ENCODE peak calls at places on chromosomes 12 and 14, in eight cellular contexts. S, R, Z, C, X, P, U and J are unnamed samples. For H3K4me1 and H3K36me3, the result is how much of the 10 kb centered on the place peaks cover.

GRCh38 chr12:15767301-15767700 is 21.9 kb downstream of the EPS8 start:
- DNase-seq in S (no peak), R (no peak), Z (no peak), C (no peak), X (no peak), P (no peak), U (no peak), J (no peak)

GRCh38 chr12:50355365-50355764 is 41.0 kb downstream of the FAM186A start:
- DNase-seq in S (no peak), R (no peak), Z (no peak), C (no peak), X (no peak), P (no peak), U (no peak), J (no peak)

GRCh38 chr12:78062781-78063180 is 232.1 kb downstream of the NAV3 start:
- DNase-seq in S (no peak), R (peak), Z (no peak), C (peak), X (peak), P (no peak), U (peak), J (peak)

GRCh38 chr12:33670284-33670683 is 230.7 kb upstream of the SYT10 start:
- DNase-seq in S (no peak), R (no peak), Z (no peak), C (no peak), X (no peak), P (no peak), U (no peak), J (peak)

GRCh38 chr12:67647547-67648305 is 819 bp upstream of the DYRK2 start:
- DNase-seq in S (peak), R (peak), Z (peak), C (peak), X (peak), P (peak), U (peak), J (peak)

GRCh38 chr14:23378612-23379220 is 1.9 kb downstream of the CMTM5 start:
- DNase-seq in S (peak), R (no peak), Z (no peak), C (no peak), X (no peak), P (no peak), U (no peak), J (no peak)

GRCh38 chr12:66111605-66112004 is 18.9 kb downstream of the LLPH start:
- DNase-seq in S (no peak), R (peak), Z (peak), C (peak), X (peak), P (no peak), U (no peak), J (no peak)

GRCh38 chr12:113762849-113763816 is 203.0 kb downstream of the RBM19 start:
- DNase-seq in S (no peak), R (no peak), Z (no peak), C (no peak), X (no peak), P (no peak), U (no peak), J (no peak)

GRCh38 chr12:101110856-101111255 is 99.2 kb downstream of the SLC5A8 start:
- DNase-seq in S (no peak), R (no peak), Z (no peak), C (no peak), X (no peak), P (no peak), U (no peak), J (no peak)

GRCh38 chr12:131929530-131930456 is 717 bp downstream of the PUS1 start:
- DNase-seq in S (peak), R (peak), Z (peak), C (peak), X (peak), P (no peak), U (peak), J (peak)

GRCh38 chr12:77965790-77966189 is 135.1 kb downstream of the NAV3 start:
- DNase-seq in S (no peak), R (peak), Z (no peak), C (no peak), X (no peak), P (no peak), U (no peak), J (peak)

GRCh38 chr12:31922341-31923062 is 36.7 kb upstream of the RESF1 start:
- DNase-seq in S (no peak), R (no peak), Z (no peak), C (peak), X (peak), P (no peak), U (no peak), J (no peak)

GRCh38 chr14:72741836-72742681 is 151.8 kb downstream of the DPF3 start:
- DNase-seq in S (peak), R (no peak), Z (no peak), C (no peak), X (no peak), P (no peak), U (no peak), J (no peak)

GRCh38 chr12:81797100-81797499 is 38.0 kb upstream of the PPFIA2 start:
- DNase-seq in S (peak), R (peak), Z (peak), C (peak), X (peak), P (no peak), U (no peak), J (peak)

GRCh38 chr12:90854136-90854689 is 100.8 kb downstream of the CCER1 start:
- DNase-seq in S (peak), R (peak), Z (peak), C (peak), X (peak), P (no peak), U (peak), J (peak)

GRCh38 chr14:68987653-68988036 is 8.5 kb upstream of the ACTN1 start:
- DNase-seq in S (no peak), R (no peak), Z (peak), C (no peak), X (no peak), P (no peak), U (no peak), J (peak)

GRCh38 chr12:103331643-103332042 is 164.1 kb downstream of the C12orf42 start:
- DNase-seq in S (no peak), R (no peak), Z (no peak), C (no peak), X (no peak), P (no peak), U (no peak), J (no peak)

GRCh38 chr12:49129332-49130150 is 1.7 kb downstream of the TUBA1B start:
- DNase-seq in S (no peak), R (no peak), Z (no peak), C (no peak), X (peak), P (no peak), U (peak), J (no peak)

GRCh38 chr12:131808744-131809371 is 19.3 kb upstream of the MMP17 start:
- DNase-seq in S (no peak), R (no peak), Z (no peak), C (no peak), X (peak), P (no peak), U (no peak), J (peak)

GRCh38 chr14:89543420-89543790 is 126.4 kb upstream of the FOXN3 start:
- DNase-seq in S (peak), R (no peak), Z (no peak), C (no peak), X (no peak), P (no peak), U (peak), J (no peak)

GRCh38 chr12:5586201-5586600 is 154.3 kb downstream of the NTF3 start:
- DNase-seq in S (no peak), R (peak), Z (no peak), C (peak), X (peak), P (no peak), U (no peak), J (no peak)

GRCh38 chr14:79665556-79665955 is 545.7 kb downstream of the DIO2 start:
- DNase-seq in S (no peak), R (no peak), Z (no peak), C (no peak), X (no peak), P (no peak), U (no peak), J (no peak)

GRCh38 chr14:58746261-58746660 is 108.5 kb downstream of the DACT1 start:
- DNase-seq in S (no peak), R (peak), Z (no peak), C (peak), X (peak), P (no peak), U (peak), J (no peak)

GRCh38 chr12:125890983-125891382 is 825.7 kb downstream of the AACS start:
- DNase-seq in S (peak), R (peak), Z (no peak), C (no peak), X (no peak), P (no peak), U (no peak), J (no peak)

GRCh38 chr14:96177766-96178377 is 26.8 kb upstream of the BDKRB2 start:
- DNase-seq in S (peak), R (peak), Z (no peak), C (peak), X (peak), P (peak), U (no peak), J (no peak)

GRCh38 chr14:67442139-67442906 is 30.4 kb upstream of the PLEK2 start:
- DNase-seq in S (no peak), R (no peak), Z (no peak), C (no peak), X (no peak), P (no peak), U (peak), J (no peak)

GRCh38 chr14:24895622-24896021 is 154.3 kb downstream of the STXBP6 start:
- DNase-seq in S (no peak), R (no peak), Z (no peak), C (no peak), X (no peak), P (no peak), U (no peak), J (no peak)

GRCh38 chr12:3835914-3836313 is 37.3 kb downstream of the PARP11 start:
- DNase-seq in S (no peak), R (no peak), Z (no peak), C (no peak), X (no peak), P (no peak), U (no peak), J (no peak)

GRCh38 chr12:66765204-66765603 is 86.3 kb upstream of the GRIP1 start:
- DNase-seq in S (no peak), R (no peak), Z (no peak), C (no peak), X (no peak), P (no peak), U (no peak), J (no peak)

GRCh38 chr14:92464156-92464555 is 49.4 kb upstream of the RIN3 start:
- DNase-seq in S (no peak), R (no peak), Z (no peak), C (no peak), X (no peak), P (no peak), U (no peak), J (no peak)

GRCh38 chr12:45343269-45344051 is 127.6 kb downstream of the ANO6 start:
- DNase-seq in S (no peak), R (peak), Z (peak), C (peak), X (peak), P (no peak), U (no peak), J (no peak)

GRCh38 chr12:132282950-132283771 is 46.2 kb downstream of the GALNT9 start:
- DNase-seq in S (no peak), R (no peak), Z (no peak), C (no peak), X (no peak), P (no peak), U (no peak), J (no peak)

GRCh38 chr12:26135010-26135420 is 10.2 kb upstream of the BHLHE41 start:
- DNase-seq in S (no peak), R (no peak), Z (no peak), C (no peak), X (peak), P (no peak), U (peak), J (no peak)

GRCh38 chr14:50550294-50550693 is 9.7 kb upstream of the ATL1 start:
- DNase-seq in S (no peak), R (no peak), Z (peak), C (no peak), X (no peak), P (no peak), U (no peak), J (no peak)

DNA sequence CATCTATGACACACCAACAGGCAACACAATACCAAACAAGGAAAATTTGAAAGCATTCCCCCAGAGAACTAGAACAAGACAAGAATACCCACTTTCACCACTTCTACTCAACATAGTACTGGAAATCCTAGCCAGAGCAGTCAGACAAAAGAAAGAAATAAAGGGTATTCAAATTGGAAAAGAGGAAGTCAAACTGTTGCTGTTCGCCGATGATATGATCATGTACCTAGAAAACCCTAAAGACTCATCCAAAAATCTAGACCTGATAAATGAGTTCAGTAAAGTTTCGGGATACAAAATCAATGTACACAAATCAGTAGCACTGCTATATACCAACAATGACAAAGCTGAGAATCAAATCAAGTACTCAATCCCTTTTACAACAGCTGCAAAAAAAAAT is 8.1 kb upstream of the ATL1 start:
- DNase-seq in S (no peak), R (no peak), Z (no peak), C (no peak), X (no peak), P (no peak), U (no peak), J (no peak)
- H3K4me1 ChIP-seq in S (under half), R (under half), Z (under half), C (under half), X (under half), P (under half), U (under half), J (under half)

GRCh38 chr12:57736743-57737466 is 1.6 kb downstream of the AGAP2 start:
- DNase-seq in S (no peak), R (no peak), Z (no peak), C (no peak), X (peak), P (no peak), U (no peak), J (no peak)

GRCh38 chr12:57738661-57739237 is at the start of gene AGAP2:
- DNase-seq in S (peak), R (no peak), Z (no peak), C (no peak), X (peak), P (no peak), U (no peak), J (no peak)

GRCh38 chr12:57735952-57736742 is 2.4 kb downstream of the AGAP2 start:
- DNase-seq in S (peak), R (peak), Z (peak), C (peak), X (peak), P (no peak), U (no peak), J (no peak)

GRCh38 chr12:57738142-57738474 is 434 bp downstream of the AGAP2 start:
- DNase-seq in S (no peak), R (no peak), Z (no peak), C (no peak), X (no peak), P (no peak), U (no peak), J (no peak)

DNA sequence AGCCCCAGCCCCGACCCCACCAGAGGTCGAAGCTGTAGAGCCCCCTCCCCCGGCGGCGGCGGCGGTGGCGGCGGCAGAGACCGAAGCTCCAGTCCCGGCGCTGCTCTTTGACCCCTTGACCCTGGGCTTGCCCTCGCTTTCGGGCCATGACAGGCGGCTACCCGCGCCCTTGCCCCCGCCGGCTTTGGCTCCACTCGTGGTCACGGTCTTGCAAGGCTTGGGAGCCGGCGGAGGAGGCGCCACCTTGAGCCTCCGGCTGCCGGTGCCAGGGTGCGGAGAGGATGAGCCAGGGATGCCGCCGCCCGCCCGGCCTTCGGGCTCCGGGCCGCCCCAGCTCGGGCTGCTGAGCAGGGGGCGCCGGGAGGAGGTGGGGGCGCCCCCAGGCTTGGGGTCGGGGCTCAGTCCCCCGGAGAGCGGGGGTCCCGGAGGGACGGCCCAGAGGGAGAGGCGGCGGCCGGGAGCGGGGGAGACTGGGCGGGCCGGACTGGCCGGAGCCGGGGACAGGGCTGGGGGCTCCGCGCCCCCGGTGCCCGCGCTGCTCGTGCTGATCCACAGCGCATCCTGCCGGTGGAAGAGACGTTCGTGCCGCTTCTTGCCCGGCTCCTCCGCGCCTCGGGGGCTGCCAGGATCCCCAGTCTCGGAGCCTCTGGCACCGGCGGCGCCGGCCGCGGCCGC is 938 bp downstream of the AGAP2 start:
- DNase-seq in S (peak), R (peak), Z (peak), C (peak), X (peak), P (no peak), U (no peak), J (no peak)
- H3K4me3 ChIP-seq in S (peak), R (no peak), Z (peak), C (peak), X (peak), P (peak), U (no peak), J (no peak)

GRCh38 chr12:94162108-94162507 is 13.7 kb downstream of the PLXNC1 start:
- DNase-seq in S (no peak), R (no peak), Z (no peak), C (no peak), X (no peak), P (no peak), U (no peak), J (no peak)

GRCh38 chr12:94167071-94167806 is 18.9 kb downstream of the PLXNC1 start:
- DNase-seq in S (no peak), R (no peak), Z (no peak), C (no peak), X (no peak), P (no peak), U (no peak), J (no peak)

GRCh38 chr12:94165670-94166069 is 17.3 kb downstream of the PLXNC1 start:
- DNase-seq in S (no peak), R (no peak), Z (no peak), C (no peak), X (no peak), P (no peak), U (no peak), J (no peak)

GRCh38 chr12:94165152-94165551 is 16.8 kb downstream of the PLXNC1 start:
- DNase-seq in S (no peak), R (no peak), Z (no peak), C (no peak), X (no peak), P (no peak), U (no peak), J (peak)

DNA sequence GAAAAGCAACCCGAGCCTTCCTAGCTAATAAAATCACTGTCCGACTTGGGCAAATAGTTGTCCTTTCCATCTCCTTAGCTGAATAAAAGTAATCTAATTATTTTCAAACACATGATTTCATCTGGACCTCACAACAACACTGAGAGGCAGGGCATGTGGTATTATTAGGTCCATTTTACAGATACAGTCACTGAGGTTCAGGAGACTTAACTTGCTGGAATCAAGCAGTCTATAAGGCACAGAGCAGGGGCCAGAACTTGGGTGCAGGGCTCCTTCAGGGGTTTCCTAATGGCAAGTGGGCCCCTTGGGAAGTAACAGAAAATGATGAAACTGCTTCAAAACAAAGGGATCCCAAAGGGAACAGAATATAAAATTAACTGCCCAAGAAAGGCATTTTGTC is 15.5 kb downstream of the PLXNC1 start:
- DNase-seq in S (no peak), R (no peak), Z (no peak), C (no peak), X (no peak), P (no peak), U (no peak), J (no peak)
- H3K36me3 ChIP-seq in S (under half), R (under half), Z (under half), C (under half), X (under half), P (under half), U (under half), J (under half)

DNA sequence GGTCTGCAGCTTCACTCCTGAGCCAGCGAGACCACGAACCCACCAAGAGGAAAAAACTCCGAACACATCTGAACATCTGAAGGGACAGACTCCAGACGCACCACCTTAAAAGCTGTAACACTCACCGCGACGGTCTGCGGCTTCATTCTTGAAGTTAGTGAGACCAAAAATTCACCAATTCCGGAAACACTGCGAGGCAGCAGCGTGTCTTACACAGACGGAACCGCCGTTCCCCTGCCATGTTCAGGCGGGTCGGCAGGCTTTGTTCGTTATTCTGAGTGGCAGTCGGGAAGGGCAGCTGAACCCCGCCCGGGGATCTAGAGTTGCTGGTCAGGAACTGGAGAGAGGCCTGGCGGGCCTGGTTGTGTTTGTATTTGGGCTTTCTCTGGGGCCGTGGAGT is 20.3 kb upstream of the LPCAT3 start:
- DNase-seq in S (no peak), R (no peak), Z (no peak), C (no peak), X (no peak), P (no peak), U (no peak), J (no peak)
- H3K4me1 ChIP-seq in S (under half), R (under half), Z (under half), C (under half), X (under half), P (under half), U (under half), J (under half)

GRCh38 chr12:123150804-123151678 is at the start of gene PITPNM2:
- DNase-seq in S (peak), R (peak), Z (peak), C (peak), X (peak), P (peak), U (peak), J (no peak)
- H3K4me3 ChIP-seq in S (peak), R (peak), Z (peak), C (peak), X (peak), P (peak), U (peak), J (peak)

GRCh38 chr14:77436042-77436441 is 12.7 kb upstream of the NOXRED1 start:
- DNase-seq in S (no peak), R (no peak), Z (no peak), C (no peak), X (peak), P (no peak), U (no peak), J (no peak)
- H3K36me3 ChIP-seq in S (under half), R (half or more), Z (under half), C (under half), X (under half), P (half or more), U (under half), J (under half)

DNA sequence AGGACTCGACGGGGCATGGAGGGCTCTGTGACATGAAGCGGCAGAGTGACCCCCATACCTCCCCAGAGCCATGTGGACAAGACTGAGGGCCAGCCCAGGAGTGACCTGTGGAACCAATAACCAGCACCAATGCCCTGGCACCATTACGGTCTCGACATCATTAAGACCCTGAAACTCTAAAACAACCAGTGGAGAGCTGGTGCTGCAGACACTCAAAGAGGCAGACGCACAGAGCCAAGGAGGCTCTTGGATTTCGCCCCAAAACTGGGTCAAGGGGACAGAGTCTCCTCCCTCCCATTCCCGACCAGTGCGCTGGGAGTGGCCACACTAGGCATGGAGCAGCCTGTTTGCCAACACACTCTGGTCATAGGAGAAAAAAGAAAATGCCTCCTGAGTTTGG is 41.6 kb upstream of the VASH1 start:
- DNase-seq in S (no peak), R (no peak), Z (no peak), C (no peak), X (no peak), P (no peak), U (no peak), J (no peak)
- H3K4me1 ChIP-seq in S (under half), R (under half), Z (under half), C (under half), X (under half), P (under half), U (under half), J (under half)